ENCODE peak calls at places on chromosomes 2 and 18, in six cellular contexts. C is H7, X is hepatocyte, N is heart left ventricle, J is foreskin keratinocyte, D is brain microvascular endothelial cell. B is an unnamed sample.
A peak's percentile ranks its signal among the peaks of the same experiment; 100 is the strongest.

GRCh38 chr2:64697286-64698023 is 43.7 kb upstream of the SERTAD2 start:
- DNase-seq in C (no peak), X (no peak), N (no peak), J (no peak), D (no peak), B (no peak)

GRCh38 chr18:3799515-3799914 is 349.5 kb downstream of the TGIF1 start:
- DNase-seq in C (no peak), X (no peak), N (no peak), J (no peak), D (no peak), B (no peak)

GRCh38 chr2:133097666-133098065 is 427.7 kb upstream of the LYPD1 start:
- DNase-seq in C (no peak), X (no peak), N (no peak), J (no peak), D (peak; percentile 48), B (no peak)

GRCh38 chr2:216243026-216243425 is 129.3 kb downstream of the MARCHF4 start:
- DNase-seq in C (no peak), X (no peak), N (no peak), J (no peak), D (no peak), B (no peak)

GRCh38 chr18:78822171-78822570 is 157.4 kb upstream of the SALL3 start:
- DNase-seq in C (no peak), X (no peak), N (no peak), J (no peak), D (no peak), B (no peak)

GRCh38 chr2:238999290-238999741 is 151.4 kb downstream of the TWIST2 start:
- DNase-seq in C (peak; percentile 7), X (no peak), N (no peak), J (no peak), D (no peak), B (no peak)

GRCh38 chr2:60262178-60262577 is 291.3 kb downstream of the BCL11A start:
- DNase-seq in C (no peak), X (no peak), N (no peak), J (no peak), D (no peak), B (no peak)

GRCh38 chr18:22346342-22346967 is 71.3 kb downstream of the CTAGE1 start:
- DNase-seq in C (no peak), X (peak; percentile 59), N (peak; percentile 83), J (no peak), D (peak; percentile 78), B (peak; percentile 88)

GRCh38 chr2:69693472-69694450 is 48.2 kb upstream of the ANXA4 start:
- DNase-seq in C (no peak), X (no peak), N (no peak), J (no peak), D (no peak), B (no peak)

GRCh38 chr2:215773728-215774127 is 239.6 kb downstream of the MREG start:
- DNase-seq in C (no peak), X (peak; percentile 25), N (no peak), J (peak; percentile 56), D (peak; percentile 99), B (no peak)

GRCh38 chr2:233124449-233125080 is 64.4 kb downstream of the INPP5D start:
- DNase-seq in C (peak; percentile 29), X (no peak), N (no peak), J (no peak), D (no peak), B (no peak)

GRCh38 chr2:178522950-178523595 is 42.8 kb downstream of the PLEKHA3 start:
- DNase-seq in C (peak; percentile 85), X (peak; percentile 93), N (peak; percentile 81), J (peak; percentile 40), D (peak; percentile 70), B (peak; percentile 92)

GRCh38 chr18:832085-832681 is 20.1 kb upstream of the YES1 start:
- DNase-seq in C (peak; percentile 66), X (peak; percentile 67), N (peak; percentile 23), J (no peak), D (no peak), B (peak; percentile 62)

GRCh38 chr18:833197-833596 is 21.2 kb upstream of the YES1 start:
- DNase-seq in C (no peak), X (no peak), N (no peak), J (no peak), D (no peak), B (no peak)

GRCh38 chr18:827093-827677 is 15.1 kb upstream of the YES1 start:
- DNase-seq in C (no peak), X (no peak), N (no peak), J (no peak), D (no peak), B (no peak)

GRCh38 chr18:829432-829831 is 17.4 kb upstream of the YES1 start:
- DNase-seq in C (no peak), X (no peak), N (no peak), J (no peak), D (no peak), B (no peak)

DNA sequence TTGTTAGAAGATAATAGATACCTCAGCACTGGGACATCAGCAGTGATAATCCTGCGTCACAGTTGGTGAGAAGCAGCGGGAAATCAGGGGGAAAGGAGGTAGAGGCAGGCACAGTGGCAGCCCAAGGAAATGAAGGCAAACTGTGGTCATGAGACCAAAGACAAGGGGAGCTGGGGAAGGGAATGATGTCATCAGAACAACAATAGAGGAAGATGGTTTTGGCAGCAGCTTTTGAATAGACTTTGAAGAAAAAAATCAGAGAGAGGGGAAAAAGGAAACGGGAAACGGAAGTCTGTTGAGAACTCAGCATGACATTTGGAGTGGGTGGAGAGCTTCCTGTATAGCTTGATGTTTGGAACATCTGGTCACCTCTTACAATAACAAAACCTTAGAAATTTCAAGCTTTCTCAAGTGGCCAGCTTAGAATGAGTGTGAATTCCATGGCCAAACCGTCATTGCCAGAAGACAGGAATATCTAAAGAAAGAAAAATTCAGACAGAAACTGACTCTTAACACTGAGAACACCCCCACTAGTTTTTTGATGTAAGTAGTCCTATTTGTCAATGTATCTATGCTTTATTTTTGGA is 18.4 kb upstream of the YES1 start:
- DNase-seq in C (peak; percentile 55), X (no peak), N (peak; percentile 51), J (no peak), D (peak; percentile 56), B (no peak)
- H3K27me3 ChIP-seq in C (no peaks in the 10 kb centered on the region), X (no peaks in the 10 kb centered on the region), N (no peaks in the 10 kb centered on the region), J (peaks cover 5% of the 10 kb centered on the region), D (no peaks in the 10 kb centered on the region), B (no peaks in the 10 kb centered on the region)

DNA sequence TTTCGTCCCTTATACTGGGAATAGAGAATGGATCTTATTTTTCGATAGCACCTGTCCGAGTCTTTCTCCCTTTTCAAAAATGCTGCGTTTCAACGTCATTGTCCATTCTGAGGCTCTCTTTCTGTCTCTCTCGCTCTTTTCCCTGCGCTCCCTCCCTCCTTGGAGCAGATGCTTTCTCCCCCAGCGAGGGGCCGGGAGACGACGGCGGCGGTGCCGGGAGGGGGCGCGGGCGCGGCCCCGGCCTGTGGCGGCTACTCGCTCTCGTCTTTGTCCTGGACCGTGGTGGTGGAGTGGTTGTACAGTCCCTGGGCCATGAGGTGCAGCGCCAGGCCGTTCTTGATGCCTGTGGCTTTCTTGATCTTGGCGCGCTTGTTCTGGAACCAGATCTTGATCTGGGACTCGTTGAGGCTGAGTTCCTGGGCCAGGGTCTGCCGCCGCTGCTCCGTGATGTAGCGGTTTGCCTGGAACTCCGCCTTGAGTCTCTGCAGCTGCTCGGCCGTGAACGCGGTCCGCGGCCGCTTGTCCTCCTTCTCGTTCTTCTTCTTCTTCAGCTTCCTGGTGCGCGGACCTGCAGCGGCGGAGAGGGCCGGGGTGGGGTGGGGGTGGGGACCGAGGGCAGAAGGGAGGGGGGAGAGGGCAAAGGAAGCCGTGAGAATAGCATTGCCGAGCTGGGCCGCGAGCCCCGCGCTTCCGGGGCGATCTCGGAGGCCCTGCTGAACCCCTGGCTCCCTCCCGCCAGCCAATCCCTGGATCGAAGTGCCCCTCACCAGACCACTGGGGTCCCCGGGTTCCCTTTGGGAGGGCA is 4.6 kb downstream of the EN1 start:
- DNase-seq in C (peak; percentile 88), X (no peak), N (no peak), J (no peak), D (no peak), B (no peak)
- H3K27me3 ChIP-seq in C (peaks cover 97% of the 10 kb centered on the region), X (peaks cover 95% of the 10 kb centered on the region), N (peaks cover 95% of the 10 kb centered on the region), J (peaks cover 91% of the 10 kb centered on the region), D (peaks cover 85% of the 10 kb centered on the region), B (no peaks in the 10 kb centered on the region)

DNA sequence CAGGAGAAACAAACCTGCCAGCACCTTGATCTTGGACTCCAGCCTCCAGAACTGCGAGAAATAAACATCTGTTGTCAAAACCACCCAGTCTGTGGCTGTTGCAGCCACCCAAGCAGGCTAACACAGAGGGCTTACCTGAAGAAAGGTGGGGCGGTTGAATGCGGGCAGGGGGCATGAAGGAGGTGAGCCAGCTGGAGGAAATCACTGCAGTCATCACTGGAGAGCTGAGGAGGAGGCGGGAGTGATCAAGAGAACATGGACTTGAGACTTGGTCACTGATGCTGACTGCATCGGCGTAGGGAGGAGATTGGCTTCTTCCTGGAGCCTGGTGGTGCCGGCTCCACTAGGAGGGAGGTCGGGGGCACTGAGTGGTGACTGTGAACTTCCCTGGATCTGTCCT is 14.6 kb upstream of the ARMC9 start:
- DNase-seq in C (no peak), X (no peak), N (no peak), J (no peak), D (no peak), B (no peak)
- H3K27me3 ChIP-seq in C (no peaks in the 10 kb centered on the region), X (no peaks in the 10 kb centered on the region), N (no peaks in the 10 kb centered on the region), J (peaks cover 6% of the 10 kb centered on the region), D (no peaks in the 10 kb centered on the region), B (no peaks in the 10 kb centered on the region)

GRCh38 chr2:210167227-210167626 is 4.0 kb downstream of the KANSL1L start:
- DNase-seq in C (no peak), X (no peak), N (no peak), J (no peak), D (no peak), B (no peak)
- H3K27me3 ChIP-seq in C (no peaks in the 10 kb centered on the region), X (no peaks in the 10 kb centered on the region), N (no peaks in the 10 kb centered on the region), J (no peaks in the 10 kb centered on the region), D (no peaks in the 10 kb centered on the region), B (no peaks in the 10 kb centered on the region)

GRCh38 chr18:45835057-45835634 is 9.7 kb downstream of the SIGLEC15 start:
- DNase-seq in C (no peak), X (no peak), N (no peak), J (no peak), D (no peak), B (no peak)
- H3K27me3 ChIP-seq in C (peaks cover 25% of the 10 kb centered on the region), X (peaks cover 10% of the 10 kb centered on the region), N (peaks cover 13% of the 10 kb centered on the region), J (peaks cover 11% of the 10 kb centered on the region), D (no peaks in the 10 kb centered on the region), B (no peaks in the 10 kb centered on the region)

GRCh38 chr2:236988690-236989639 is 96.7 kb upstream of the COPS8 start:
- DNase-seq in C (no peak), X (peak; percentile 51), N (peak; percentile 48), J (no peak), D (no peak), B (peak; percentile 88)

GRCh38 chr2:236986524-236987330 is 99.0 kb upstream of the COPS8 start:
- DNase-seq in C (no peak), X (no peak), N (no peak), J (no peak), D (no peak), B (no peak)

GRCh38 chr2:236991874-236992273 is 93.8 kb upstream of the COPS8 start:
- DNase-seq in C (no peak), X (no peak), N (no peak), J (no peak), D (no peak), B (no peak)

GRCh38 chr2:236985940-236986339 is 99.7 kb upstream of the COPS8 start:
- DNase-seq in C (no peak), X (no peak), N (no peak), J (no peak), D (no peak), B (no peak)

GRCh38 chr2:236988216-236988615 is 97.5 kb upstream of the COPS8 start:
- DNase-seq in C (no peak), X (no peak), N (no peak), J (no peak), D (no peak), B (no peak)
- H3K27me3 ChIP-seq in C (no peaks in the 10 kb centered on the region), X (no peaks in the 10 kb centered on the region), N (no peaks in the 10 kb centered on the region), J (peaks cover 19% of the 10 kb centered on the region), D (peaks cover 1% of the 10 kb centered on the region), B (no peaks in the 10 kb centered on the region)

B was measured in right cardiac atrium.